ENCODE peak calls at places on chromosomes 13 and 19, in seven cellular contexts. J is activated T-cell treated with anti-CD3 and anti-CD28 coated beads for 1 hour; H is stimulated activated CD4-positive, alpha-beta T cell treated with anti-CD3 and anti-CD28 coated beads, Interleukin-1b, Interleukin-23, amount 100 ng/mL, for 4 hours; S is nephron progenitor cell; K is brain microvascular endothelial cell; Y is trophoblast cell; W is LHCN-M2. B is an unnamed sample.

GRCh38 chr19:55647732-55648656 is at the start of gene CCDC106:
- DNase-seq in K (peak; percentile 60), Y (peak; percentile 44), S (peak; percentile 79), H (peak; percentile 55), W (peak; percentile 57), J (no peak), B (peak; percentile 82)

GRCh38 chr13:30359999-30360398 is 52.6 kb upstream of the KATNAL1 start:
- DNase-seq in J (no peak), W (no peak), K (no peak), H (no peak), S (no peak), Y (no peak), B (no peak)

GRCh38 chr19:54439174-54439851 is 9.7 kb upstream of the LENG8 start:
- DNase-seq in S (peak; percentile 63), H (no peak), Y (peak; percentile 70), W (no peak), J (no peak), K (peak; percentile 52), B (peak; percentile 68)

GRCh38 chr19:40457953-40458596 is 7.5 kb downstream of the BLVRB start:
- DNase-seq in S (no peak), H (no peak), Y (no peak), W (no peak), J (no peak), K (no peak), B (no peak)

GRCh38 chr19:789473-790052 is 7.7 kb upstream of the PTBP1 start:
- DNase-seq in J (no peak), Y (no peak), H (no peak), S (peak; percentile 58), K (no peak), W (no peak), B (no peak)

GRCh38 chr13:110237895-110238294 is 69.1 kb downstream of the COL4A1 start:
- DNase-seq in J (no peak), W (no peak), S (no peak), Y (peak; percentile 25), K (no peak), H (no peak), B (no peak)

GRCh38 chr13:39675904-39676303 is 20.4 kb downstream of the COG6 start:
- DNase-seq in K (no peak), W (no peak), H (no peak), S (no peak), J (no peak), Y (peak; percentile 41), B (no peak)

GRCh38 chr19:11887247-11887617 is 350 bp upstream of the ZNF69 start:
- DNase-seq in J (no peak), S (no peak), K (no peak), H (no peak), W (no peak), Y (peak; percentile 45), B (no peak)

GRCh38 chr13:51243832-51244231 is 21.6 kb downstream of the FAM124A start:
- DNase-seq in H (no peak), Y (no peak), J (no peak), K (no peak), S (no peak), W (no peak), B (no peak)

GRCh38 chr13:66518068-66518467 is 712.1 kb downstream of the PCDH9 start:
- DNase-seq in K (no peak), J (no peak), Y (no peak), W (no peak), S (no peak), H (no peak), B (no peak)

GRCh38 chr19:1432507-1432887 is 5.7 kb upstream of the RPS15 start:
- DNase-seq in H (no peak), J (no peak), Y (no peak), S (no peak), K (no peak), W (no peak), B (no peak)

GRCh38 chr13:89749888-89750287 is 1597.6 kb upstream of the MIR17HG start:
- DNase-seq in K (no peak), J (no peak), H (no peak), W (no peak), S (no peak), Y (peak; percentile 10), B (no peak)

GRCh38 chr19:3049089-3049488 is 13.2 kb downstream of the TLE5 start:
- DNase-seq in W (no peak), J (no peak), Y (no peak), H (no peak), K (no peak), S (no peak), B (no peak)

GRCh38 chr19:48061401-48062344 is 17.8 kb upstream of the CABP5 start:
- DNase-seq in H (no peak), K (no peak), Y (no peak), S (no peak), J (no peak), W (no peak), B (no peak)

GRCh38 chr19:40512473-40513344 is 45.9 kb downstream of the SPTBN4 start:
- DNase-seq in W (no peak), S (peak; percentile 76), Y (peak; percentile 58), J (no peak), K (peak; percentile 9), H (no peak), B (peak; percentile 50)

GRCh38 chr13:101919541-101920306 is 467.2 kb downstream of the ITGBL1 start:
- DNase-seq in Y (no peak), H (no peak), S (peak; percentile 88), K (peak; percentile 40), J (no peak), W (peak; percentile 12), B (peak; percentile 62)

GRCh38 chr19:52307275-52307674 is 10.3 kb downstream of the ZNF480 start:
- DNase-seq in W (peak; percentile 32), J (no peak), Y (peak; percentile 3), H (no peak), S (peak; percentile 43), K (peak; percentile 3), B (no peak)

GRCh38 chr19:3075605-3076431 is 13.5 kb upstream of the TLE5 start:
- DNase-seq in K (no peak), H (peak; percentile 82), W (no peak), Y (peak; percentile 75), S (peak; percentile 82), J (peak; percentile 76), B (peak; percentile 77)

GRCh38 chr13:73168993-73169401 is 110.2 kb downstream of the KLF5 start:
- DNase-seq in J (no peak), S (no peak), W (no peak), K (no peak), H (no peak), Y (peak; percentile 55), B (no peak)

GRCh38 chr13:48504606-48505369 is 28.1 kb downstream of the RCBTB2 start:
- DNase-seq in W (peak; percentile 17), K (no peak), J (no peak), Y (no peak), S (no peak), H (no peak), B (no peak)

GRCh38 chr19:50906217-50906616 is 5.0 kb downstream of the KLK4 start:
- DNase-seq in S (peak; percentile 73), Y (peak; percentile 9), H (peak; percentile 9), W (no peak), K (no peak), J (peak; percentile 20), B (peak; percentile 36)

B was measured in hepatocyte.